ENCODE peak calls at places on chromosomes 16 and 17, in ten cellular contexts. V, O, E, F, K, N, U, Y, S and X are unnamed samples.

GRCh38 chr17:81494984-81495383 is 17.6 kb downstream of the ACTG1 start:
- DNase-seq in V (no peak), O (no peak), E (no peak), F (no peak), K (no peak), N (no peak), U (no peak), Y (no peak), S (no peak), X (no peak)

GRCh38 chr17:66304304-66305174 is 2.1 kb downstream of the PRKCA start:
- DNase-seq in V (no peak), O (no peak), E (no peak), F (peak), K (peak), N (no peak), U (no peak), Y (peak), S (no peak), X (no peak)

GRCh38 chr16:67663151-67663876 is 2.6 kb downstream of the PARD6A start:
- DNase-seq in V (peak), O (no peak), E (peak), F (no peak), K (no peak), N (no peak), U (no peak), Y (no peak), S (no peak), X (no peak)

GRCh38 chr17:82416264-82416663 is 1.9 kb upstream of the HEXD start:
- DNase-seq in V (no peak), O (no peak), E (no peak), F (no peak), K (no peak), N (no peak), U (no peak), Y (no peak), S (no peak), X (no peak)

GRCh38 chr17:81429813-81430510 is 34.7 kb downstream of the BAHCC1 start:
- DNase-seq in V (peak), O (no peak), E (peak), F (no peak), K (no peak), N (peak), U (no peak), Y (no peak), S (peak), X (no peak)

GRCh38 chr16:48608452-48608851 is 1.5 kb downstream of the N4BP1 start:
- DNase-seq in V (no peak), O (no peak), E (no peak), F (no peak), K (no peak), N (no peak), U (no peak), Y (no peak), S (no peak), X (no peak)

GRCh38 chr17:7355053-7355452 is at the start of gene TMEM95:
- DNase-seq in V (peak), O (no peak), E (no peak), F (no peak), K (no peak), N (peak), U (no peak), Y (no peak), S (no peak), X (no peak)

GRCh38 chr17:9615486-9615885 is 29.8 kb upstream of the USP43 start:
- DNase-seq in V (no peak), O (no peak), E (no peak), F (no peak), K (no peak), N (no peak), U (no peak), Y (no peak), S (no peak), X (no peak)

GRCh38 chr16:68490829-68491575 is 42.7 kb upstream of the SMPD3 start:
- DNase-seq in V (no peak), O (peak), E (peak), F (no peak), K (no peak), N (no peak), U (peak), Y (peak), S (no peak), X (no peak)

GRCh38 chr17:65154770-65155589 is 17.8 kb downstream of the RGS9 start:
- DNase-seq in V (no peak), O (no peak), E (no peak), F (no peak), K (peak), N (no peak), U (peak), Y (no peak), S (no peak), X (no peak)

GRCh38 chr16:81733295-81733694 is 45.8 kb upstream of the PLCG2 start:
- DNase-seq in V (no peak), O (no peak), E (no peak), F (no peak), K (no peak), N (no peak), U (no peak), Y (no peak), S (no peak), X (no peak)

GRCh38 chr16:2425825-2426430 is 3.3 kb upstream of the CCNF start:
- DNase-seq in V (no peak), O (no peak), E (no peak), F (no peak), K (no peak), N (no peak), U (no peak), Y (no peak), S (no peak), X (no peak)
- H3K27ac ChIP-seq in V (no peak), O (no peak), E (no peak), F (no peak), K (no peak), N (no peak), U (no peak), Y (no peak), S (no peak), X (no peak)

GRCh38 chr16:56763305-56763916 is 33.5 kb downstream of the NUP93 start:
- DNase-seq in V (no peak), O (no peak), E (no peak), F (no peak), K (no peak), N (no peak), U (no peak), Y (no peak), S (no peak), X (no peak)
- TF ChIP-seq POLR2A in V (no peak), O (no peak), E (no peak), F (no peak), K (no peak), N (no peak), U (no peak), Y (no peak), S (no peak), X (no peak)

DNA sequence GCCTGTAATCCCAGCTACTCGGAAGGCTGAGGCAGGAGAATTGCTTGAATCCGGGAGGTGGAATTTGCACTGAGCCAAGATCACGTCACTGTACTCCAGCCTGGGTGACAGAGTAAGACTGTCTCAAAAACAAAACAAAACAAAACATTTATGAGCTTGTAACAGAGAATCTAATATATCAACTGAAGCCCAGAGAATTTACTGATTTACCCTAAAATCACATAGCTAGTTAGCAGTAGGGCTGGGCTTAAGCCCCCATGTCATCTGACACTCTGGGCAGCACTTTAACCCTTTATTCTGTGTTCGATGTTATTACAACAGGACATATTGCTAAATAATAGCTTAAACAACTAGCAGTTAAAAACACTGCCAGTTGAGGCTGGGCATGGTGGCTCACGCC is 90.0 kb upstream of the CORO6 start:
- DNase-seq in V (no peak), O (no peak), E (no peak), F (no peak), K (no peak), N (no peak), U (no peak), Y (no peak), S (no peak), X (no peak)
- H3K27ac ChIP-seq in V (no peak), O (no peak), E (no peak), F (no peak), K (no peak), N (no peak), U (no peak), Y (no peak), S (no peak), X (peak)

GRCh38 chr17:42414782-42415409 is 8.2 kb downstream of the CAVIN1 start:
- DNase-seq in V (peak), O (no peak), E (no peak), F (no peak), K (peak), N (no peak), U (no peak), Y (peak), S (no peak), X (no peak)
- TF ChIP-seq POLR2A in V (no peak), O (no peak), E (no peak), F (no peak), K (no peak), N (no peak), U (no peak), Y (no peak), S (no peak), X (no peak)